ENCODE peak calls at places on chromosomes 7 and 10, in ten cellular contexts. X, A, E, T, P, L, K, J, N and V are unnamed samples.

GRCh38 chr10:132536241-132536963 is 1.2 kb upstream of the INPP5A start:
- DNase-seq in J (peak), E (no peak), T (no peak), X (no peak), N (no peak), P (no peak), K (no peak), A (no peak), L (peak), V (no peak)

GRCh38 chr7:129495987-129496386 is 6.3 kb upstream of the SMKR1 start:
- DNase-seq in T (no peak), X (no peak), P (no peak), L (no peak), J (no peak), A (no peak), N (no peak), E (no peak), K (no peak), V (no peak)

GRCh38 chr10:124185074-124185473 is 91.7 kb upstream of the CHST15 start:
- DNase-seq in A (no peak), P (no peak), N (no peak), J (no peak), K (no peak), L (no peak), T (peak), X (no peak), E (peak), V (no peak)

GRCh38 chr7:132520591-132520990 is 55.7 kb downstream of the PLXNA4 start:
- DNase-seq in A (no peak), K (no peak), P (no peak), X (no peak), E (no peak), N (no peak), L (no peak), J (no peak), T (no peak), V (no peak)

GRCh38 chr7:39845011-39845410 is 105.0 kb upstream of the CDK13 start:
- DNase-seq in K (no peak), L (no peak), A (no peak), N (no peak), P (no peak), J (no peak), E (no peak), T (no peak), X (no peak), V (no peak)

GRCh38 chr10:75926763-75927162 is 495.3 kb downstream of the LRMDA start:
- DNase-seq in E (no peak), P (no peak), A (no peak), T (no peak), K (peak), X (no peak), L (peak), J (peak), N (no peak), V (no peak)

GRCh38 chr10:86285136-86285790 is 81.3 kb downstream of the GRID1 start:
- DNase-seq in K (no peak), A (no peak), L (no peak), T (no peak), X (no peak), E (peak), N (no peak), J (no peak), P (no peak), V (peak)

GRCh38 chr7:2821842-2822507 is 22.1 kb downstream of the GNA12 start:
- DNase-seq in A (peak), K (peak), L (no peak), T (peak), P (peak), J (peak), N (peak), X (no peak), E (no peak), V (no peak)

GRCh38 chr10:126014309-126014708 is 117.9 kb downstream of the FANK1 start:
- DNase-seq in T (no peak), L (no peak), E (no peak), A (peak), J (no peak), P (no peak), K (peak), N (peak), X (no peak), V (no peak)

GRCh38 chr10:95217476-95217875 is 23.4 kb downstream of the ACSM6 start:
- DNase-seq in E (no peak), A (no peak), K (no peak), T (no peak), N (peak), X (no peak), P (no peak), J (no peak), L (no peak), V (no peak)

GRCh38 chr7:137625197-137625596 is 221.6 kb downstream of the DGKI start:
- DNase-seq in N (no peak), L (no peak), P (no peak), K (peak), E (no peak), A (no peak), T (no peak), J (no peak), X (no peak), V (no peak)

GRCh38 chr10:4763960-4764428 is 62.0 kb upstream of the AKR1E2 start:
- DNase-seq in L (no peak), T (no peak), J (no peak), A (peak), P (no peak), X (peak), K (no peak), N (peak), E (no peak), V (no peak)

GRCh38 chr7:128167791-128168666 is 73.0 kb upstream of the LEP start:
- DNase-seq in E (peak), K (no peak), J (no peak), L (peak), X (no peak), T (no peak), N (no peak), A (no peak), P (no peak), V (no peak)

GRCh38 chr10:43055991-43056567 is 20.8 kb upstream of the RET start:
- DNase-seq in K (no peak), J (no peak), X (no peak), E (no peak), T (no peak), P (no peak), A (no peak), N (no peak), L (no peak), V (no peak)

GRCh38 chr7:45923818-45924217 is 2.7 kb upstream of the IGFBP3 start:
- DNase-seq in L (peak), T (no peak), N (no peak), X (no peak), E (no peak), A (no peak), J (no peak), K (no peak), P (no peak), V (no peak)

GRCh38 chr7:45921699-45922519 is 837 bp upstream of the IGFBP3 start:
- DNase-seq in J (peak), T (peak), K (peak), E (peak), N (peak), L (peak), X (no peak), A (peak), P (peak), V (no peak)

GRCh38 chr7:45922810-45923209 is 1.7 kb upstream of the IGFBP3 start:
- DNase-seq in L (peak), A (peak), E (no peak), X (no peak), P (peak), N (no peak), J (peak), T (no peak), K (no peak), V (no peak)

GRCh38 chr7:45923290-45923689 is 2.2 kb upstream of the IGFBP3 start:
- DNase-seq in N (peak), X (no peak), A (peak), L (peak), T (peak), E (peak), P (peak), K (peak), J (peak), V (no peak)

DNA sequence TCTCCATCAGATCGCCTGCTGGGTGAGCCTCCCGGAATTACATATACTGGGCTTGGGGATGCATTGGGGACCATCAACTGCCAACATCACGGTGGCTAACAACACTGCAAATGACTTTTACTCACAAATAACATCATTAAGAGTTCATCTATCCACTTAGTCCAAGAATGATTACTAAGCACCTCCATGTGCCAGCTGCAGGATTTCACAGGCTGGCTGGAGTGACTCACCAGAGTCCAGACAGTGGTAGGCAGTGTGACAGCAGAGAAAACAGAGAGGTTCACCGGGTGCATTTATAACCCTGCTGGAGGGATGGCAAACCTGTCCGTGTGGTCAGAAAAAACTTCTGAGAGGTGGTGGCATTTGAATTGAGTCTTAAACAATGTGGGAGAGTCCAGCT is 3.2 kb upstream of the IGFBP3 start:
- DNase-seq in E (no peak), X (no peak), T (peak), P (no peak), K (peak), J (no peak), N (peak), L (no peak), A (peak), V (no peak)
- TF ChIP-seq CTCF in E (no peak), X (no peak), T (no peak), P (no peak), K (peak), J (no peak), N (no peak), L (no peak), A (no peak), V (no peak)

DNA sequence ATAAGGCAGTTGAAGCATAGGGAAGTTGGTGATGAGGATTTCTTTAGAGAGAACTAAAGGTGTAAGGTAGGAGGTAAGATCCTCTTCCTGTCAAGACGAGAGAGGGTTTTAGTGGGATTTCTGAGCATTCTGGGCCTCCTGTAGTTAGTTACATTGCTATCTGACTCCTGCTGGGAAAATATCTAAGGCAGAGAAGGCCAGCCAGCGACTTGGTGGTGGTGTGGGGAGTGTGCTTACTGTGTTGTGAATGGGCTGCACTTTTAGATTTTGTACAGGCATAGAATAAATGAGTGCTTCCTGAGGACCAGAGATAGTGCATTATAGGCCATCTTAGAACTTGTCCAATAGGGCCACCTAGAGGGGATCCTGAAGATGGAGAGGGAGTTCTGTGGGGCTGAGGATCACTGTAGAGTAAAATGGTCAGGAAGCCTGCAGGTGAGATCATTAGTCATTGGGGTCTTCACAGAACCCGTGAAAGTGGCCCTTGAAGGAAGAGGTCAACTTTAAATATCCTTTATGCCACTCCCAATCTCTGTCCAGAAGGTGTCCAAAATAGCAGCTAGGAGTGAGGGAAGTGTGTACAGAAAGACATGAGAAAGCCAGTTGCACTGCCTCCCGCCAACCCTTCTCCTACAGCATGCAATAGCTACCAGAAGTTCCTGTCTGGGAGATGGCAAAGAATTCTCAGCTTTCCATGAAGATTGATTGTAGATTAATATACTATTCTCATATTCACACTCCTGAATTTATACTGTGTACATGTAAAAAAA is 266.6 kb downstream of the POLR1F start:
- DNase-seq in X (peak), T (peak), E (no peak), N (peak), A (peak), P (peak), L (peak), K (peak), J (peak), V (no peak)
- TF ChIP-seq CTCF in X (peak), T (peak), E (peak), N (peak), A (peak), P (peak), L (peak), K (peak), J (peak), V (peak)

GRCh38 chr10:69789164-69789576 is 12.5 kb upstream of the COL13A1 start:
- DNase-seq in T (peak), A (no peak), L (no peak), N (no peak), K (no peak), J (peak), E (peak), P (no peak), X (no peak), V (no peak)
- TF ChIP-seq CTCF in T (peak), A (peak), L (peak), N (peak), K (peak), J (peak), E (peak), P (peak), X (peak), V (peak)

GRCh38 chr10:8054243-8054497 is 318 bp upstream of the GATA3 start:
- DNase-seq in N (no peak), E (peak), L (no peak), K (no peak), J (no peak), X (no peak), T (peak), P (no peak), A (no peak), V (no peak)

GRCh38 chr10:8052970-8053445 is 1.5 kb upstream of the GATA3 start:
- DNase-seq in T (no peak), P (no peak), K (no peak), A (no peak), N (no peak), J (no peak), X (no peak), E (no peak), L (no peak), V (no peak)

GRCh38 chr10:8054498-8055407 is at the start of gene GATA3:
- DNase-seq in L (peak), A (no peak), J (no peak), P (peak), K (no peak), T (peak), X (no peak), N (peak), E (peak), V (peak)

GRCh38 chr10:8052344-8052969 is 2.0 kb upstream of the GATA3 start:
- DNase-seq in L (peak), A (peak), T (no peak), P (no peak), N (no peak), J (no peak), K (no peak), X (no peak), E (no peak), V (no peak)

DNA sequence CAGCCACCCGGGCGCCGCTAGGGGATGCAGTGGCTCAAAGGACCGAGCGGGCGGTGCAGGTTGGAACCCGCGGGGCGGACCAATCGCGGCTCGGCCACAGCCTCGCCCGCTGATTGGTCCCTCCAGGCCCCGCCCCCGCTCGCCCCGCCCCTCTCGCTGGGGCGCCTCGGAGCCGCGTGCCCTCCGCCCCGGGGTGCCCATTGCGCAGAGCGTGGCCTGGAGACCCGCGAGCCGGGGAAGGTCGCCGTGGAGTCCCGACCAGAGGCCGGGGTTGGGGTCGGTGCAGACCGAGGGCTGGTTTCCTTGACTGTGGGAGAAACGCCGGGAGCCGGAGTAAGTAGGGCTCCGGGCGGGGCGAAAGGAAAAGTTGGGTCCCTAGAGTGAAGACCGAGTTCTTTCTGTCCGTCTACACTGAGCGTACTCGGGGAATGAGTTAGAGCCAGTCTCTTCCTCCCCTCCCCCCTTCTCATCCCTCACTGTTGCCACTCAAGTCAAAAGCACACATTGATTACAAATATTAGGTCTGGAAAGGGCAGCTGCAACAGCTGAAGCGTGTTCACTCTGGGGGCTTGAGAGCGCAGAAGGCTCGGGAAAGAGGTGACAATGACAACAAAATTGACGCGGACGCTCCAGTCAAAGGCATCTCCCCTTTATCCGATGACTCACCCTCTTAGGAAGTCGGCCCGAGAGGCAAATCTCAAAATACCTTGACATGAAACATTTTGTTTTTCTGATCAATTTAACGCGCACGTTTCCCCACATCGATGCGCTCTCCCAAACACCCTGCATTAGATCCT is 844 bp upstream of the GATA3 start:
- DNase-seq in T (peak), J (peak), E (peak), N (peak), X (no peak), A (peak), L (peak), P (peak), K (peak), V (peak)
- TF ChIP-seq CTCF in T (peak), J (peak), E (peak), N (peak), X (peak), A (no peak), L (peak), P (peak), K (peak), V (peak)

GRCh38 chr7:134693256-134693655 is 46.6 kb downstream of the BPGM start:
- DNase-seq in N (peak), J (no peak), A (peak), X (peak), E (no peak), T (peak), P (no peak), K (peak), L (no peak), V (no peak)

GRCh38 chr7:134695321-134695860 is 48.7 kb downstream of the BPGM start:
- DNase-seq in A (no peak), E (no peak), P (no peak), N (peak), J (no peak), L (no peak), T (no peak), X (peak), K (peak), V (no peak)

GRCh38 chr7:134696261-134696660 is 49.6 kb downstream of the BPGM start:
- DNase-seq in E (no peak), L (no peak), T (no peak), P (no peak), J (no peak), A (no peak), N (no peak), X (no peak), K (no peak), V (no peak)

GRCh38 chr7:134694299-134694698 is 47.6 kb downstream of the BPGM start:
- DNase-seq in X (no peak), T (no peak), P (no peak), A (no peak), N (no peak), L (peak), E (peak), J (no peak), K (no peak), V (no peak)

DNA sequence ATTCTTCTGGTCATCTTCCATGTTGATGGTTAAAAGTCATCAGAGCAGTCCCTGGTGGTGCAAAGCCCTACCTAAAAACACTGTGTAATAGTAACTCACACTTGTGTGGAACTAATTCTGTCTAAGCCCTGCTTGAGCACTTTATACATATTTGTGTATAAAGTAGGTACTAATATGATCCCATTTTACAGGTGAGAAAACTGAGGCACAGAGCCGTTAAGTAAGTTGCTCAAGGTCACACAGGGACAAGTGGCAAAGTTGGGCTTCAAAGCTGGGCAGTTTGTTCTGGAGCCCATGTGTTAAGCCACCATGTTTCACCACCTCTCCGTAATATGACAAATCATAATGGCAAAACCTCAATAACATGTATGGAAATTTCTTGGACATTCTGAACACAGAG is 48.1 kb downstream of the BPGM start:
- DNase-seq in P (no peak), A (no peak), E (no peak), K (no peak), L (no peak), T (no peak), J (no peak), N (no peak), X (no peak), V (no peak)
- TF ChIP-seq CTCF in P (no peak), A (no peak), E (no peak), K (no peak), L (no peak), T (no peak), J (no peak), N (no peak), X (no peak), V (no peak)

GRCh38 chr7:4233621-4234497 is 448.2 kb upstream of the FOXK1 start:
- DNase-seq in K (no peak), J (no peak), A (no peak), X (no peak), L (no peak), T (no peak), N (no peak), P (no peak), E (no peak), V (no peak)

GRCh38 chr7:4233146-4233545 is 448.9 kb upstream of the FOXK1 start:
- DNase-seq in J (no peak), N (no peak), T (no peak), P (no peak), K (no peak), E (no peak), A (no peak), L (no peak), X (no peak), V (no peak)

GRCh38 chr7:4226166-4226857 is 455.8 kb upstream of the FOXK1 start:
- DNase-seq in A (peak), L (peak), N (no peak), T (no peak), K (no peak), P (no peak), J (no peak), E (peak), X (no peak), V (no peak)

GRCh38 chr7:4227105-4228010 is 454.7 kb upstream of the FOXK1 start:
- DNase-seq in J (no peak), K (no peak), L (peak), A (peak), P (no peak), T (no peak), N (no peak), X (no peak), E (no peak), V (no peak)

GRCh38 chr7:4230352-4230751 is 451.7 kb upstream of the FOXK1 start:
- DNase-seq in A (no peak), P (no peak), L (no peak), E (no peak), K (no peak), X (no peak), N (no peak), J (no peak), T (no peak), V (no peak)
- TF ChIP-seq CTCF in A (no peak), P (no peak), L (no peak), E (no peak), K (no peak), X (no peak), N (no peak), J (no peak), T (no peak), V (no peak)